ENCODE peak calls at places on chromosomes 4 and X, in six cellular contexts. O is CD8-positive, alpha-beta T cell; K is small intestine; M is tibial artery; A is GM23248; X is aorta. L is an unnamed sample. For H3K36me3, the result is how much of the 10 kb centered on the place peaks cover.

GRCh38 chr4:94452476-94453300 is 946 bp downstream of the PDLIM5 start:
- DNase-seq in O (peak), K (peak), M (peak), A (peak), X (peak), L (no peak)

GRCh38 chrX:112968351-112969133 is 127.9 kb upstream of the AMOT start:
- DNase-seq in O (no peak), K (no peak), M (no peak), A (peak), X (no peak), L (no peak)

GRCh38 chr4:139919513-139919912 is 234.5 kb downstream of the MAML3 start:
- DNase-seq in O (no peak), K (no peak), M (no peak), A (peak), X (no peak), L (no peak)

GRCh38 chr4:115851918-115852766 is 738.7 kb upstream of the NDST4 start:
- DNase-seq in O (no peak), K (peak), M (peak), A (peak), X (peak), L (no peak)

GRCh38 chrX:17689971-17690409 is 47.3 kb upstream of the SCML1 start:
- DNase-seq in O (no peak), K (peak), M (peak), A (peak), X (no peak), L (no peak)

GRCh38 chrX:7132335-7133035 is 15.0 kb upstream of the STS start:
- DNase-seq in O (no peak), K (peak), M (no peak), A (peak), X (peak), L (no peak)

GRCh38 chr4:10664408-10664807 is 20.2 kb downstream of the CLNK start:
- DNase-seq in O (no peak), K (no peak), M (peak), A (peak), X (peak), L (no peak)

GRCh38 chr4:152727784-152728183 is 48.0 kb upstream of the TMEM154 start:
- DNase-seq in O (no peak), K (no peak), M (no peak), A (no peak), X (no peak), L (no peak)

GRCh38 chrX:84748965-84749656 is 246.9 kb upstream of the HDX start:
- DNase-seq in O (no peak), K (no peak), M (no peak), A (no peak), X (no peak), L (no peak)

GRCh38 chrX:120446503-120446902 is 22.6 kb downstream of the LAMP2 start:
- DNase-seq in O (no peak), K (no peak), M (no peak), A (peak), X (no peak), L (no peak)

GRCh38 chr4:650461-650860 is 23.6 kb downstream of the ATP5ME start:
- DNase-seq in O (no peak), K (no peak), M (no peak), A (no peak), X (peak), L (no peak)

GRCh38 chrX:102684772-102685520 is 27.3 kb upstream of the GPRASP2 start:
- DNase-seq in O (no peak), K (no peak), M (no peak), A (no peak), X (no peak), L (no peak)

GRCh38 chr4:157185363-157185762 is 35.2 kb upstream of the GRIA2 start:
- DNase-seq in O (no peak), K (no peak), M (no peak), A (no peak), X (no peak), L (no peak)

GRCh38 chr4:131054489-131055019 is 1958.6 kb downstream of the C4orf33 start:
- DNase-seq in O (no peak), K (no peak), M (no peak), A (no peak), X (no peak), L (no peak)

GRCh38 chr4:177483271-177483670 is 41.0 kb upstream of the AGA start:
- DNase-seq in O (no peak), K (no peak), M (no peak), A (peak), X (no peak), L (no peak)

GRCh38 chrX:43557792-43558191 is 98.3 kb upstream of the MAOA start:
- DNase-seq in O (peak), K (peak), M (peak), A (peak), X (peak), L (peak)

GRCh38 chr4:149630079-149630478 is 185.6 kb downstream of the IQCM start:
- DNase-seq in O (no peak), K (no peak), M (no peak), A (peak), X (no peak), L (no peak)

GRCh38 chrX:108736509-108737479 is at the start of gene IRS4:
- DNase-seq in O (no peak), K (no peak), M (no peak), A (peak), X (no peak), L (no peak)

GRCh38 chr4:22162454-22162853 is 213.9 kb upstream of the KCNIP4 start:
- DNase-seq in O (no peak), K (no peak), M (no peak), A (no peak), X (no peak), L (no peak)

GRCh38 chrX:104662694-104663093 is 96.7 kb downstream of the IL1RAPL2 start:
- DNase-seq in O (no peak), K (no peak), M (no peak), A (no peak), X (no peak), L (no peak)

GRCh38 chr4:74440356-74440755 is 4.6 kb upstream of the AREG start:
- DNase-seq in O (no peak), K (no peak), M (no peak), A (no peak), X (no peak), L (no peak)

GRCh38 chr4:139142097-139142496 is 34.9 kb downstream of the ELF2 start:
- DNase-seq in O (no peak), K (no peak), M (no peak), A (no peak), X (no peak), L (no peak)

GRCh38 chr4:30825008-30825765 is 105.0 kb downstream of the PCDH7 start:
- DNase-seq in O (no peak), K (no peak), M (no peak), A (no peak), X (no peak), L (no peak)

GRCh38 chrX:39445336-39445735 is 644.1 kb downstream of the MID1IP1 start:
- DNase-seq in O (peak), K (peak), M (no peak), A (no peak), X (no peak), L (no peak)

GRCh38 chrX:114344756-114345155 is 239.1 kb upstream of the HTR2C start:
- DNase-seq in O (no peak), K (peak), M (no peak), A (peak), X (no peak), L (no peak)

GRCh38 chr4:89915937-89916336 is 21.3 kb downstream of the MMRN1 start:
- DNase-seq in O (no peak), K (no peak), M (no peak), A (no peak), X (no peak), L (no peak)

GRCh38 chrX:75155830-75156525 is at the start of gene ABCB7:
- DNase-seq in O (peak), K (peak), M (peak), A (peak), X (peak), L (peak)

GRCh38 chrX:101657495-101657894 is 2.2 kb downstream of the ARMCX2 start:
- DNase-seq in O (no peak), K (no peak), M (no peak), A (no peak), X (no peak), L (no peak)

GRCh38 chrX:24647257-24648058 is at the start of gene PCYT1B:
- DNase-seq in O (peak), K (peak), M (peak), A (peak), X (peak), L (peak)

GRCh38 chrX:136199365-136199764 is 51.8 kb downstream of the MAP7D3 start:
- DNase-seq in O (no peak), K (no peak), M (no peak), A (no peak), X (no peak), L (no peak)

GRCh38 chr4:120704529-120704928 is 218.0 kb downstream of the PRDM5 start:
- DNase-seq in O (no peak), K (no peak), M (no peak), A (no peak), X (no peak), L (no peak)

GRCh38 chrX:56788717-56789122 is 59.7 kb downstream of the NBDY start:
- DNase-seq in O (peak), K (no peak), M (no peak), A (no peak), X (no peak), L (no peak)

GRCh38 chr4:113142351-113142750 is 92.9 kb downstream of the ANK2 start:
- DNase-seq in O (no peak), K (no peak), M (no peak), A (no peak), X (no peak), L (no peak)

GRCh38 chr4:181613210-181613609 is 630.0 kb upstream of the TENM3 start:
- DNase-seq in O (no peak), K (no peak), M (no peak), A (no peak), X (no peak), L (no peak)

GRCh38 chrX:154068560-154068959 is 29.0 kb downstream of the MECP2 start:
- DNase-seq in O (no peak), K (no peak), M (no peak), A (no peak), X (no peak), L (no peak)

GRCh38 chrX:16671005-16671404 is 21.0 kb downstream of the S100G start:
- DNase-seq in O (no peak), K (peak), M (no peak), A (peak), X (no peak), L (no peak)
- H3K36me3 ChIP-seq in O (under half), K (under half), M (under half), A (under half), X (under half), L (under half)

DNA sequence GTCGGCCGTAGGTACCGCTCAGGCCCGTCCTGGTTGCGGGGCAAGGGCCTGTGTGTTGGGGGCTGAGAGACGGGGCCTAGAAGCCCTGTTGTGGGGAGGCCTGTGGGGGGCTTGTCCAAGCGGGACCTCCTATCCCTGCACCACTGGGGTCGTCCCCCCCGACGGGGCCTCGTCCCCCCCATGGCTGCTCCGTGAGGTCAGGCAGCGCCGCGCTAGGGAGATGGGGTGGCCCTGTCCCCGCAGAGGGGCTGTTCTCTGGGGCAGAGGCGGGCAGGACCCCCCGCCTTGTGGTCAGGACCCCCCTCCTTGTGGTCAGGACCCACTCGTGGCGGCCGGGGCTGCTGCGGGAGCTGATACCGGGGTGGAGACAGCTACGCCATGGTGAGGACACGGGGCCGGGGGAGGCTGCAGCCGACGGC is 12.1 kb upstream of the GTPBP6 start:
- DNase-seq in O (no peak), K (no peak), M (no peak), A (no peak), X (no peak), L (no peak)
- H3K4me3 ChIP-seq in O (peak), K (no peak), M (no peak), A (no peak), X (no peak), L (no peak)

GRCh38 chr4:3515646-3516045 is 16.6 kb downstream of the LRPAP1 start:
- DNase-seq in O (no peak), K (no peak), M (no peak), A (no peak), X (peak), L (no peak)
- H3K36me3 ChIP-seq in O (under half), K (under half), M (half or more), A (under half), X (under half), L (half or more)

GRCh38 chrX:18886005-18886343 is 97.9 kb downstream of the PHKA2 start:
- DNase-seq in O (peak), K (no peak), M (no peak), A (no peak), X (no peak), L (no peak)

GRCh38 chrX:18886344-18887161 is 97.4 kb downstream of the PHKA2 start:
- DNase-seq in O (peak), K (peak), M (peak), A (peak), X (peak), L (peak)

GRCh38 chrX:18888281-18888680 is 95.6 kb downstream of the PHKA2 start:
- DNase-seq in O (no peak), K (no peak), M (no peak), A (no peak), X (no peak), L (no peak)

GRCh38 chrX:18887821-18888205 is 96.1 kb downstream of the PHKA2 start:
- DNase-seq in O (no peak), K (no peak), M (no peak), A (no peak), X (no peak), L (no peak)

DNA sequence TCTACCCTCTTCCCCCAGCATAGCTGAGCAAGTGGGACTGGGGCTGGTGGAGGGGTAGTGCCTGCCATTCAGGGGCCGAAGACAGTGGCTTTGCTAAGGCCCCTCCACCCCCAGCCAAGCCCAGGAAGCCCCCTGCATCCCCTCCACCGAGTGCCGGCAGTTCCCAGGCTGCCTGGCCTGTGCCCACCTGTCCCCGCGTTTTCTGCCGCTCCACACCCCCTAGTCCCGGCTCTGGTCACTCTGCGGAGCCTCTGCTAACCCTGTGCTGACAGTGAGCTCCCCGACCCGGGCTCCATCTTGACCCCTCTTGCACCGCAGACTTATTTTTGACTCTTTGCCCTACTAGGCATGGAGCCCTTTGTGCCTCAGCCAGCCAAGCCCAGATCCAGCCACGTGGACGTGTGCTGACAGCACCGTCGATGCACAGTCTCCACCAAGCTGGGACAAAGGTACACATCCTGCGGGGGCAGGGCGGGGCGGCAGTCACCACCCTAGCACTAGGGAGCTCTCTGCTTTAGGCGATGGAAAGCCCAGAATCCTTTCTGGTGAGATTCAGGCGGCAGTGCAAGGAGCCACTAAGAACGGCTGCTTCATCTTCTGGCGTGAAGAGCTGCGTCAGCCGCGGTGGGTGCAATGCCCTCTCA is 96.6 kb downstream of the PHKA2 start:
- DNase-seq in O (no peak), K (peak), M (no peak), A (peak), X (peak), L (no peak)
- H3K4me3 ChIP-seq in O (no peak), K (peak), M (peak), A (peak), X (no peak), L (no peak)

GRCh38 chrX:19462879-19463278 is 52.4 kb downstream of the MAP3K15 start:
- DNase-seq in O (no peak), K (no peak), M (no peak), A (no peak), X (no peak), L (no peak)
- H3K36me3 ChIP-seq in O (under half), K (under half), M (under half), A (under half), X (under half), L (under half)

DNA sequence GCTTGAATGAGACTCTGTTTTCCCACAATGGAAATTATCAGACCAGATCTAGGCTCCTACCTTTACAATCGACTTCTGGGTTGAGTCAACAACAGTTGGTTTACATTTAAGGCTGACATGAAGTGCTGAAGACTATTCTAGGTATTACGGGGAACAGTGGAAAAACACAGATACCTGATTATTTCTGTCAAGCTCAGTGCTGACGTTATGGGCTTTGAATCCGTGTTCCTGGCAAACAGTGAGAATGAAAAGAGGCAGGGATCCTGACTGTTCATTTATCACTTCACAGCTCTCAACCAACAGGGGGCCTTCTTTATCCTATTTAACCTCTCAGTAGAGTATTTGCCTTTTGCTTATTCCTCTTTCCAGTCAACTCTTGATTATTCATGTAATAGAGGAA is 43.1 kb downstream of the TMEM164 start:
- DNase-seq in O (no peak), K (no peak), M (no peak), A (no peak), X (no peak), L (no peak)
- H3K4me3 ChIP-seq in O (no peak), K (no peak), M (no peak), A (no peak), X (no peak), L (no peak)

GRCh38 chr4:18480342-18480741 is 458.8 kb upstream of the LCORL start:
- DNase-seq in O (no peak), K (no peak), M (no peak), A (no peak), X (no peak), L (no peak)

GRCh38 chr4:18480928-18481327 is 459.4 kb upstream of the LCORL start:
- DNase-seq in O (no peak), K (peak), M (no peak), A (no peak), X (no peak), L (no peak)

GRCh38 chr4:18479825-18480224 is 458.3 kb upstream of the LCORL start:
- DNase-seq in O (no peak), K (no peak), M (no peak), A (no peak), X (no peak), L (no peak)
- H3K36me3 ChIP-seq in O (under half), K (under half), M (under half), A (under half), X (under half), L (under half)

DNA sequence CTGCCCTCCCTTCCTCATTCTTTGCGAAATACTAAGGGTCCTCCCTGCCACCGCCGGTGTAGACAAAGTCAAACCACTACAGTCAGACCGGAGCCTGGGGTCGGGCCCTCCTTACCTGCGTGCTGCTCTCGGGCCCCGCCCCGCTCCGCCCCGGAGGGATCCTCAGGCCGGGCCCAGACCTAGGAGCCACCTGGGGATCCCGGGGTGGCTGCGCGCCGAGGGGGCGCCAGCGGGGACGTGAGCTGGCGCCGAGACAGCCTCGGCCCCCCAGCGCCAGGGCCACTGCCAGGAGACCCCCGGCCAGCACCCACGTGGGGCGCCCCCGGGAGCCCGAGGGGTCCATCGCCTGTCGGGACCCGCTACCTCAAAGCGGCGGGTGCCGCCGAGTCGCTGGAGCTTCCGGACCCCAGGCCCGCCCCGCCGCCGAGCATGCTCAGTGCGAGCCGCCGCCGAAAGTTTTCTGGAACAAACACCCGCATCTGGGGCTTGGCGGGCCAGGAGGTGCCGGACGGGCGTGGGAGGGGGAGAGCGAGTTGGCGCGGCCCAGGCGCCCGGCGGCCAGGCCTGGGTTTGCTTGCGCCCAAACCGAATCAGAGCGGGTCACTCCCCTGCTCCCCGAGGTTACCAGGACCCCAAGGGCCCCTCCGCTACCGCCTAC is at the start of gene EVC2:
- DNase-seq in O (no peak), K (no peak), M (peak), A (peak), X (peak), L (no peak)
- H3K4me3 ChIP-seq in O (no peak), K (peak), M (peak), A (peak), X (peak), L (peak)

L was measured in effector memory CD4-positive, alpha-beta T cell.